ENCODE peak calls at places on chromosome 4, in four cellular contexts. Z is AG04450, E is vagina, G is astrocyte. C is an unnamed sample.

GRCh38 chr4:147754037-147754445 is 22.2 kb downstream of the ARHGAP10 start:
- DNase-seq in G (peak; percentile 95), Z (peak; percentile 82), E (no peak), C (no peak)

GRCh38 chr4:77193511-77194236 is 36.7 kb downstream of the CCNG2 start:
- DNase-seq in G (no peak), Z (no peak), E (no peak), C (no peak)

GRCh38 chr4:139849219-139849618 is 183.6 kb downstream of the MGST2 start:
- DNase-seq in Z (no peak), G (no peak), E (no peak), C (no peak)

GRCh38 chr4:108774809-108775530 is 12.1 kb upstream of the ETNPPL start:
- DNase-seq in Z (no peak), E (no peak), G (no peak), C (no peak)

GRCh38 chr4:7539659-7540058 is 104.9 kb upstream of the PSAPL1 start:
- DNase-seq in Z (no peak), G (no peak), E (no peak), C (no peak)

GRCh38 chr4:112422644-112423043 is 93.3 kb downstream of the NEUROG2 start:
- DNase-seq in Z (no peak), E (no peak), G (no peak), C (no peak)

GRCh38 chr4:86306816-86307215 is 53.0 kb downstream of the MAPK10 start:
- DNase-seq in G (peak; percentile 85), E (no peak), Z (peak; percentile 30), C (peak; percentile 57)

GRCh38 chr4:8010618-8011017 is 71.0 kb upstream of the AFAP1 start:
- DNase-seq in G (peak; percentile 54), Z (no peak), E (no peak), C (no peak)

GRCh38 chr4:183700407-183700806 is 41.3 kb downstream of the TRAPPC11 start:
- DNase-seq in G (no peak), Z (no peak), E (no peak), C (no peak)

GRCh38 chr4:23305026-23305425 is 584.8 kb downstream of the PPARGC1A start:
- DNase-seq in E (no peak), Z (no peak), G (peak; percentile 45), C (no peak)

GRCh38 chr4:159298502-159298901 is 195.6 kb downstream of the RAPGEF2 start:
- DNase-seq in Z (no peak), G (peak; percentile 87), E (no peak), C (no peak)

GRCh38 chr4:13546855-13547562 is 2.7 kb upstream of the NKX3-2 start:
- DNase-seq in G (no peak), E (no peak), Z (no peak), C (no peak)

GRCh38 chr4:152616804-152617203 is 63.0 kb downstream of the TMEM154 start:
- DNase-seq in G (no peak), Z (no peak), E (no peak), C (no peak)

GRCh38 chr4:166012129-166013078 is 139.4 kb downstream of the TLL1 start:
- DNase-seq in E (no peak), Z (no peak), G (peak; percentile 69), C (no peak)

GRCh38 chr4:126628933-126629332 is 1003.8 kb upstream of the INTU start:
- DNase-seq in G (no peak), Z (no peak), E (no peak), C (no peak)

GRCh38 chr4:74123065-74123728 is 24.2 kb upstream of the CXCL2 start:
- DNase-seq in Z (no peak), E (no peak), G (no peak), C (no peak)

GRCh38 chr4:80173387-80173786 is 23.9 kb upstream of the PRDM8 start:
- DNase-seq in E (no peak), Z (no peak), G (peak; percentile 84), C (no peak)

GRCh38 chr4:156677136-156677535 is 294.5 kb downstream of the PDGFC start:
- DNase-seq in G (peak; percentile 51), Z (no peak), E (no peak), C (no peak)

GRCh38 chr4:6449335-6449734 is 23.1 kb downstream of the PPP2R2C start:
- DNase-seq in G (no peak), Z (no peak), E (no peak), C (no peak)

GRCh38 chr4:140790765-140791164 is 34.6 kb upstream of the TBC1D9 start:
- DNase-seq in Z (no peak), E (no peak), G (no peak), C (no peak)

GRCh38 chr4:12679217-12679616 is 804.9 kb downstream of the RAB28 start:
- DNase-seq in E (no peak), G (no peak), Z (no peak), C (no peak)

GRCh38 chr4:40199999-40200880 is 3.4 kb downstream of the RHOH start:
- DNase-seq in E (no peak), Z (no peak), G (peak; percentile 41), C (no peak)

GRCh38 chr4:162061214-162061613 is 102.6 kb downstream of the FSTL5 start:
- DNase-seq in E (no peak), Z (no peak), G (peak; percentile 55), C (no peak)

GRCh38 chr4:11281720-11282119 is 147.0 kb downstream of the HS3ST1 start:
- DNase-seq in G (peak; percentile 34), E (no peak), Z (no peak), C (no peak)

GRCh38 chr4:183291070-183291469 is 29.0 kb downstream of the CLDN22 start:
- DNase-seq in Z (no peak), G (no peak), E (no peak), C (no peak)

GRCh38 chr4:4852591-4853362 is 6.7 kb upstream of the MSX1 start:
- DNase-seq in Z (peak; percentile 37), E (no peak), G (peak; percentile 63), C (no peak)

GRCh38 chr4:11328401-11328800 is 100.3 kb downstream of the HS3ST1 start:
- DNase-seq in E (no peak), G (no peak), Z (no peak), C (no peak)

GRCh38 chr4:66372706-66373105 is 702.4 kb upstream of the EPHA5 start:
- DNase-seq in G (no peak), Z (no peak), E (no peak), C (no peak)

GRCh38 chr4:78145622-78146021 is 88.5 kb downstream of the FRAS1 start:
- DNase-seq in G (no peak), E (no peak), Z (no peak), C (no peak)

GRCh38 chr4:80307183-80307735 is 28.3 kb upstream of the CFAP299 start:
- DNase-seq in E (no peak), Z (no peak), G (peak; percentile 85), C (no peak)

GRCh38 chr4:5746829-5747745 is 36.1 kb downstream of the EVC start:
- DNase-seq in E (no peak), Z (no peak), G (peak; percentile 66), C (no peak)

GRCh38 chr4:145734051-145734450 is 54.1 kb downstream of the C4orf51 start:
- DNase-seq in E (no peak), Z (no peak), G (peak; percentile 19), C (no peak)

GRCh38 chr4:55087930-55088293 is 37.5 kb downstream of the KDR start:
- DNase-seq in Z (no peak), E (no peak), G (no peak), C (no peak)

GRCh38 chr4:103079621-103080020 is 3.1 kb upstream of the SLC9B2 start:
- DNase-seq in Z (no peak), G (no peak), E (no peak), C (no peak)

GRCh38 chr4:4578981-4579380 is 37.1 kb upstream of the STX18 start:
- DNase-seq in Z (no peak), G (no peak), E (no peak), C (no peak)

GRCh38 chr4:183443609-183444148 is 757 bp upstream of the CDKN2AIP start:
- DNase-seq in G (peak; percentile 55), Z (peak; percentile 2), E (peak; percentile 84), C (peak; percentile 12)

GRCh38 chr4:180333156-180333555 is 1910.0 kb upstream of the TENM3 start:
- DNase-seq in Z (no peak), E (no peak), G (peak; percentile 60), C (no peak)

GRCh38 chr4:89657931-89658700 is 178.8 kb downstream of the SNCA start:
- DNase-seq in G (peak; percentile 18), E (no peak), Z (peak; percentile 1), C (no peak)
- TF ChIP-seq CTCF in G (peak; percentile 51), E (peak; percentile 30), Z (peak; percentile 60), C (peak; percentile 49)

GRCh38 chr4:173259310-173259709 is 74.8 kb downstream of the HMGB2 start:
- DNase-seq in Z (no peak), G (no peak), E (no peak), C (no peak)
- TF ChIP-seq CTCF in Z (peak; percentile 32), G (peak; percentile 8), E (no peak), C (no peak)

GRCh38 chr4:37157403-37158167 is 87.0 kb upstream of the NWD2 start:
- DNase-seq in Z (no peak), G (no peak), E (no peak), C (no peak)
- TF ChIP-seq CTCF in Z (no peak), G (no peak), E (no peak), C (no peak)

GRCh38 chr4:3514806-3515421 is 17.3 kb downstream of the LRPAP1 start:
- DNase-seq in E (no peak), G (no peak), Z (no peak), C (no peak)
- TF ChIP-seq CTCF in E (no peak), G (no peak), Z (peak; percentile 34), C (peak; percentile 22)

GRCh38 chr4:121070274-121070673 is 2.1 kb downstream of the NDNF start:
- DNase-seq in G (no peak), E (no peak), Z (no peak), C (no peak)

GRCh38 chr4:121072080-121072835 is at the start of gene NDNF:
- DNase-seq in E (no peak), G (peak; percentile 37), Z (no peak), C (no peak)

GRCh38 chr4:121072836-121073362 is 564 bp upstream of the NDNF start:
- DNase-seq in Z (no peak), E (no peak), G (no peak), C (no peak)

GRCh38 chr4:121070696-121071639 is 1.4 kb downstream of the NDNF start:
- DNase-seq in Z (no peak), E (no peak), G (no peak), C (no peak)

GRCh38 chr4:121071640-121072037 is 696 bp downstream of the NDNF start:
- DNase-seq in E (no peak), Z (no peak), G (no peak), C (no peak)
- TF ChIP-seq CTCF in E (no peak), Z (no peak), G (no peak), C (no peak)

GRCh38 chr4:178244785-178245184 is 802.5 kb upstream of the AGA start:
- DNase-seq in Z (no peak), G (no peak), E (no peak), C (no peak)
- TF ChIP-seq CTCF in Z (no peak), G (no peak), E (no peak), C (no peak)

DNA sequence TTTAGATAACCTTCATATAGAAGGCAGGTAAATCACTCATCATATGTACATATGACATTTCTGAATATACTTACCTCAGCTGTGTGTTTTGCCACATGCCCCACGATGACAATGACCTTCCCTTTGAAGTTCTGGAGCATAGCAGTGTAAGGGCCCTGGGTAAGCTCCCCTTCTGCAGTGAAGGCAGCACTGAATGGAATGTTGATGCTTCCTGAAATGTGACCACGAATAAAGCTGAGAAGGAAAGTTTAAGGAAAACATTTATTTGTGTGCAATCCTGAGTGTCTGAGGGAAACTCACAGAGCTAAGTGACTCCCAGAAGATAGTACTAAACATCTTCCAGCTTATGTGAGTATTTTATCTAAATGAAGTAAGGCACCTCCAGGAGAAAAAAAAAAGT is 200.1 kb downstream of the NPNT start:
- DNase-seq in G (peak; percentile 6), Z (no peak), E (no peak), C (no peak)
- TF ChIP-seq CTCF in G (no peak), Z (no peak), E (no peak), C (no peak)